ENCODE peak calls at places on chromosomes 13 and 19, in eight cellular contexts. U is aorta; Z is ovary; S is DMS79 treated with DMSO at 0.1 percent for 48 hours; Y is heart left ventricle; T is T-helper 17 cell; D is stomach; J is activated CD4-positive, alpha-beta T cell treated with anti-CD3 and anti-CD28 coated beads for 48 hours. B is an unnamed sample.

GRCh38 chr13:75656590-75656989 is 20.5 kb downstream of the LMO7 start:
- DNase-seq in U (no peak), Z (no peak), S (no peak), Y (no peak), T (no peak), D (no peak), J (no peak), B (no peak)

GRCh38 chr19:58038688-58039204 is 4.9 kb downstream of the ZSCAN1 start:
- DNase-seq in U (no peak), Z (no peak), S (no peak), Y (no peak), T (no peak), D (no peak), J (no peak), B (no peak)

GRCh38 chr19:44662686-44663085 is 8.6 kb upstream of the CEACAM19 start:
- DNase-seq in U (no peak), Z (no peak), S (no peak), Y (no peak), T (no peak), D (no peak), J (no peak), B (no peak)

GRCh38 chr19:55376381-55376933 is at the start of gene TMEM190:
- DNase-seq in U (no peak), Z (no peak), S (peak), Y (no peak), T (no peak), D (no peak), J (no peak), B (no peak)

GRCh38 chr19:46728208-46728607 is 11.3 kb upstream of the PRKD2 start:
- DNase-seq in U (no peak), Z (peak), S (no peak), Y (peak), T (no peak), D (no peak), J (no peak), B (no peak)

GRCh38 chr19:3665681-3666544 is 34.4 kb downstream of the PIP5K1C start:
- DNase-seq in U (peak), Z (peak), S (peak), Y (peak), T (peak), D (peak), J (peak), B (peak)

GRCh38 chr13:34247596-34247995 is 429.6 kb downstream of the RFC3 start:
- DNase-seq in U (no peak), Z (no peak), S (peak), Y (no peak), T (no peak), D (no peak), J (no peak), B (no peak)

GRCh38 chr19:43814663-43815352 is 12.3 kb upstream of the ZNF283 start:
- DNase-seq in U (no peak), Z (no peak), S (no peak), Y (no peak), T (no peak), D (no peak), J (no peak), B (no peak)

GRCh38 chr13:75310005-75310580 is 171.9 kb downstream of the TBC1D4 start:
- DNase-seq in U (no peak), Z (no peak), S (no peak), Y (no peak), T (no peak), D (no peak), J (no peak), B (no peak)

GRCh38 chr13:96822900-96823299 is 171.4 kb downstream of the OXGR1 start:
- DNase-seq in U (no peak), Z (no peak), S (no peak), Y (no peak), T (no peak), D (peak), J (no peak), B (peak)

GRCh38 chr19:46955114-46955812 is 64.4 kb upstream of the NPAS1 start:
- DNase-seq in U (no peak), Z (no peak), S (no peak), Y (no peak), T (no peak), D (no peak), J (peak), B (no peak)

GRCh38 chr13:88217372-88217771 is 546.2 kb downstream of the SLITRK5 start:
- DNase-seq in U (no peak), Z (no peak), S (no peak), Y (no peak), T (no peak), D (no peak), J (no peak), B (no peak)

GRCh38 chr19:56837492-56837891 is 3.0 kb downstream of the PEG3 start:
- DNase-seq in U (peak), Z (peak), S (no peak), Y (peak), T (no peak), D (peak), J (no peak), B (peak)

GRCh38 chr19:55600336-55601028 is 394 bp downstream of the ZNF524 start:
- DNase-seq in U (no peak), Z (peak), S (peak), Y (peak), T (no peak), D (no peak), J (peak), B (no peak)

GRCh38 chr19:42514449-42514848 is 13.8 kb downstream of the CEACAM1 start:
- DNase-seq in U (no peak), Z (no peak), S (no peak), Y (no peak), T (no peak), D (no peak), J (no peak), B (no peak)

GRCh38 chr19:54448037-54448773 is 794 bp upstream of the LENG8 start:
- DNase-seq in U (peak), Z (peak), S (peak), Y (peak), T (no peak), D (no peak), J (peak), B (peak)

GRCh38 chr19:3459322-3459881 is 20.9 kb downstream of the SMIM24 start:
- DNase-seq in U (peak), Z (peak), S (no peak), Y (peak), T (no peak), D (peak), J (no peak), B (peak)

GRCh38 chr13:109694972-109695371 is 91.4 kb downstream of the IRS2 start:
- DNase-seq in U (no peak), Z (no peak), S (no peak), Y (no peak), T (no peak), D (no peak), J (no peak), B (no peak)

GRCh38 chr19:53898680-53899341 is 10.3 kb upstream of the CACNG7 start:
- DNase-seq in U (no peak), Z (no peak), S (no peak), Y (no peak), T (no peak), D (no peak), J (peak), B (no peak)

GRCh38 chr13:23889598-23890224 is 511 bp upstream of the MIPEP start:
- DNase-seq in U (no peak), Z (no peak), S (peak), Y (no peak), T (no peak), D (no peak), J (no peak), B (no peak)

GRCh38 chr13:39263033-39263432 is 224.8 kb downstream of the NHLRC3 start:
- DNase-seq in U (no peak), Z (no peak), S (peak), Y (peak), T (no peak), D (peak), J (peak), B (peak)

GRCh38 chr19:17184381-17184841 is 30.7 kb upstream of the USE1 start:
- DNase-seq in U (no peak), Z (no peak), S (no peak), Y (no peak), T (no peak), D (no peak), J (peak), B (no peak)

B was measured in body of pancreas.